ENCODE peak calls at places on chromosomes 12 and 14, in ten cellular contexts. One of them, this sample, is unnamed.

GRCh38 chr14:74620497-74620921 is 8.5 kb upstream of the LTBP2 start:
- DNase-seq in astrocyte: peak
- DNase-seq in neural progenitor cell: no peak
- DNase-seq in AG10803: peak
- DNase-seq in CD8-positive, alpha-beta T cell: peak
- DNase-seq in GM10248: no peak
- DNase-seq in choroid plexus epithelial cell: peak
- DNase-seq in fibroblast of pulmonary artery: peak
- DNase-seq in gastrocnemius medialis: no peak
- DNase-seq in body of pancreas: no peak
- DNase-seq in this sample: peak

GRCh38 chr14:23588884-23589598 is 10.5 kb upstream of the JPH4 start:
- DNase-seq in astrocyte: peak
- DNase-seq in neural progenitor cell: peak
- DNase-seq in AG10803: peak
- DNase-seq in CD8-positive, alpha-beta T cell: peak
- DNase-seq in GM10248: peak
- DNase-seq in choroid plexus epithelial cell: peak
- DNase-seq in fibroblast of pulmonary artery: peak
- DNase-seq in gastrocnemius medialis: peak
- DNase-seq in body of pancreas: peak
- DNase-seq in this sample: peak

GRCh38 chr12:56385873-56386272 is 23.2 kb upstream of the APOF start:
- DNase-seq in astrocyte: no peak
- DNase-seq in neural progenitor cell: no peak
- DNase-seq in AG10803: no peak
- DNase-seq in CD8-positive, alpha-beta T cell: no peak
- DNase-seq in GM10248: no peak
- DNase-seq in choroid plexus epithelial cell: peak
- DNase-seq in fibroblast of pulmonary artery: peak
- DNase-seq in gastrocnemius medialis: no peak
- DNase-seq in body of pancreas: peak
- DNase-seq in this sample: no peak

GRCh38 chr14:37870947-37871346 is 275.5 kb downstream of the TTC6 start:
- DNase-seq in astrocyte: no peak
- DNase-seq in neural progenitor cell: peak
- DNase-seq in AG10803: no peak
- DNase-seq in CD8-positive, alpha-beta T cell: no peak
- DNase-seq in GM10248: no peak
- DNase-seq in choroid plexus epithelial cell: no peak
- DNase-seq in fibroblast of pulmonary artery: no peak
- DNase-seq in gastrocnemius medialis: no peak
- DNase-seq in body of pancreas: no peak
- DNase-seq in this sample: no peak

GRCh38 chr12:29350080-29350479 is 30.9 kb downstream of the ERGIC2 start:
- DNase-seq in astrocyte: peak
- DNase-seq in neural progenitor cell: no peak
- DNase-seq in AG10803: peak
- DNase-seq in CD8-positive, alpha-beta T cell: no peak
- DNase-seq in GM10248: no peak
- DNase-seq in choroid plexus epithelial cell: peak
- DNase-seq in fibroblast of pulmonary artery: peak
- DNase-seq in gastrocnemius medialis: no peak
- DNase-seq in body of pancreas: no peak
- DNase-seq in this sample: peak

GRCh38 chr12:6700646-6701051 is at the start of gene PIANP:
- DNase-seq in astrocyte: no peak
- DNase-seq in neural progenitor cell: peak
- DNase-seq in AG10803: peak
- DNase-seq in CD8-positive, alpha-beta T cell: peak
- DNase-seq in GM10248: no peak
- DNase-seq in choroid plexus epithelial cell: peak
- DNase-seq in fibroblast of pulmonary artery: no peak
- DNase-seq in gastrocnemius medialis: no peak
- DNase-seq in body of pancreas: no peak
- DNase-seq in this sample: no peak

GRCh38 chr12:70247653-70248199 is 4.5 kb downstream of the CNOT2 start:
- DNase-seq in astrocyte: no peak
- DNase-seq in neural progenitor cell: no peak
- DNase-seq in AG10803: no peak
- DNase-seq in CD8-positive, alpha-beta T cell: no peak
- DNase-seq in GM10248: no peak
- DNase-seq in choroid plexus epithelial cell: no peak
- DNase-seq in fibroblast of pulmonary artery: no peak
- DNase-seq in gastrocnemius medialis: no peak
- DNase-seq in body of pancreas: no peak
- DNase-seq in this sample: no peak

GRCh38 chr14:37150414-37150813 is 22.0 kb downstream of the SLC25A21 start:
- DNase-seq in astrocyte: peak
- DNase-seq in neural progenitor cell: peak
- DNase-seq in AG10803: peak
- DNase-seq in CD8-positive, alpha-beta T cell: no peak
- DNase-seq in GM10248: no peak
- DNase-seq in choroid plexus epithelial cell: peak
- DNase-seq in fibroblast of pulmonary artery: peak
- DNase-seq in gastrocnemius medialis: no peak
- DNase-seq in body of pancreas: no peak
- DNase-seq in this sample: peak

GRCh38 chr14:75123991-75124390 is 2.9 kb downstream of the NEK9 start:
- DNase-seq in astrocyte: peak
- DNase-seq in neural progenitor cell: no peak
- DNase-seq in AG10803: peak
- DNase-seq in CD8-positive, alpha-beta T cell: peak
- DNase-seq in GM10248: no peak
- DNase-seq in choroid plexus epithelial cell: peak
- DNase-seq in fibroblast of pulmonary artery: peak
- DNase-seq in gastrocnemius medialis: peak
- DNase-seq in body of pancreas: no peak
- DNase-seq in this sample: peak

GRCh38 chr12:109167781-109168180 is 51.4 kb downstream of the ACACB start:
- DNase-seq in astrocyte: no peak
- DNase-seq in neural progenitor cell: no peak
- DNase-seq in AG10803: no peak
- DNase-seq in CD8-positive, alpha-beta T cell: no peak
- DNase-seq in GM10248: no peak
- DNase-seq in choroid plexus epithelial cell: no peak
- DNase-seq in fibroblast of pulmonary artery: no peak
- DNase-seq in gastrocnemius medialis: no peak
- DNase-seq in body of pancreas: peak
- DNase-seq in this sample: no peak

GRCh38 chr14:106802413-106803364 is 1276.3 kb downstream of the TMEM121 start:
- DNase-seq in astrocyte: no peak
- DNase-seq in neural progenitor cell: no peak
- DNase-seq in AG10803: no peak
- DNase-seq in CD8-positive, alpha-beta T cell: no peak
- DNase-seq in GM10248: peak
- DNase-seq in choroid plexus epithelial cell: no peak
- DNase-seq in fibroblast of pulmonary artery: no peak
- DNase-seq in gastrocnemius medialis: no peak
- DNase-seq in body of pancreas: peak
- DNase-seq in this sample: no peak

GRCh38 chr12:92987362-92987761 is 58.3 kb upstream of the EEA1 start:
- DNase-seq in astrocyte: peak
- DNase-seq in neural progenitor cell: peak
- DNase-seq in AG10803: peak
- DNase-seq in CD8-positive, alpha-beta T cell: no peak
- DNase-seq in GM10248: no peak
- DNase-seq in choroid plexus epithelial cell: peak
- DNase-seq in fibroblast of pulmonary artery: peak
- DNase-seq in gastrocnemius medialis: peak
- DNase-seq in body of pancreas: no peak
- DNase-seq in this sample: peak

GRCh38 chr14:31207287-31207745 is 277 bp downstream of the HECTD1 start:
- DNase-seq in astrocyte: peak
- DNase-seq in neural progenitor cell: no peak
- DNase-seq in AG10803: no peak
- DNase-seq in CD8-positive, alpha-beta T cell: no peak
- DNase-seq in GM10248: no peak
- DNase-seq in choroid plexus epithelial cell: no peak
- DNase-seq in fibroblast of pulmonary artery: no peak
- DNase-seq in gastrocnemius medialis: no peak
- DNase-seq in body of pancreas: no peak
- DNase-seq in this sample: peak

DNA sequence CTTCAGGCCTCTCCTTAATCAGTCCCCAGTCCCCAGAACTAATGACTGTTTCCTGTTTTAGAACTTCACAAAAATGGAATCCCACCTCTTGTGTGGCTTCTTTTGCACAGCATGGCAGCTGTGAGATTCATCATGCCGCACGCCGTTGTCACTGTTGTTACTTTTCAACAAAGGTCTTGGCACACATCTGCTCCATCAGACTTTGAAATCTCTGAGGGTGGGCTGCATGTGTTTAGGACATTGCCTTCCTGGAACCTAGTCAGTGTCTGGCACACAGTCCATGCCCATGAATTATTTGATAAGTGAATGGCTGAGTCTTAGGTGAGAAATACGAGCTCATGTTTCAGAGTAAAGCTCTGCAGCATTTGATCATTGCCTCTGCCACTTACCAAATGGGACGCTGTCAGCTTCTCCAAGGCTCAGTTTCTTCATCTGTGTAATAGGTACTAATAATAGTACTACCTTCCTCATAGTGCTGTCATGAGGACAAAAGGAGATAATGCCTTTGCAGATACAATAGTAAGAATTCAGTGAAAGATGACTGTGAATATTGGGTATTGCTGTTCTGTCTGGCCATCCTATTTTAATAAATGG is 90.4 kb downstream of the SRRM4 start:
- DNase-seq in astrocyte: no peak
- DNase-seq in neural progenitor cell: no peak
- DNase-seq in AG10803: no peak
- DNase-seq in CD8-positive, alpha-beta T cell: no peak
- DNase-seq in GM10248: no peak
- DNase-seq in choroid plexus epithelial cell: no peak
- DNase-seq in fibroblast of pulmonary artery: no peak
- DNase-seq in gastrocnemius medialis: no peak
- DNase-seq in body of pancreas: no peak
- DNase-seq in this sample: no peak
- TF ChIP-seq CTCF in astrocyte: no peak
- TF ChIP-seq CTCF in neural progenitor cell: no peak
- TF ChIP-seq CTCF in AG10803: no peak
- TF ChIP-seq CTCF in CD8-positive, alpha-beta T cell: no peak
- TF ChIP-seq CTCF in GM10248: no peak
- TF ChIP-seq CTCF in choroid plexus epithelial cell: no peak
- TF ChIP-seq CTCF in fibroblast of pulmonary artery: no peak
- TF ChIP-seq CTCF in gastrocnemius medialis: no peak
- TF ChIP-seq CTCF in body of pancreas: no peak
- TF ChIP-seq CTCF in this sample: no peak

DNA sequence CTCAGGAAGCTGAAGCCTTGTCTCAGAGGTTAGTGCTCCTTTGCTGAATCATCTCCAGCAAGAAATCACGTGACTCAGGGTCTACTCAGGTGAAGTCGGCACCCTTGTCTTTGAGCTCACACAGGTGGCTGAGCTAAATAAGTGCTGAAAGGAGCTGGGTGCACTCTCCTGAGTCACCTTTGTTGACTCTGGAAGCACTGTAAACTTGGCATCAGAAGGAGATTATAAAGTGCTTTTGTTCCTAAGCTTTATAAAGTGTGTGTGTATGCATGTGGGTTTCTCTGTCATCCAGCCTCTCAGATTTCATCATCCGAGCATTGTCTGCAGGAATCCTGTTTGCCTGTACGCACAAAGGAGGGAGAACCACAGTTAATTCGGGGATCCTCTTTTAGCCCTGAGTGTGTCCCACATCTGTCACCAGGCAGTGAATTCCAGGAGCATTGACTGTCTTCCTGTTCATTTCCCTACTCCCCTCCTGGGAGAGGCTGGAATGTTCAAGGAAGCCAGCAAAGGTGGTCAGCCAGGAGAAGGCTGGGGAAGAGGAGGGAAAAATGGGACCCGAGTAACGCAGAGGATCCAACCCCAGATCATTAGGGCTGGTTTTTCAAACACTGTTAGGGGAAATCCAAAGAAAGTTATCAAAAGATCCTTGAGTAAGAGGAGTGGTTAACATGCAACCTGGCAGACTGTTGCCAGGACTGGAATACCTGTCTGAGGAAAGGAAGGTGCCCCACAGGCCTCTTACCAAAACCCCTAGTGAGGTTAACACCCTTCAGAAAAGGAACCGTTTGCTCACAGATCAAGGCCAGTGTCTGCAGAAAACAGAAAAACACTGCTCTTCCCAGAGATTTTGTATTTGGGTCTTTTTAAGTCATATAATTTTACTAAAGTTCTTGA is 157.5 kb upstream of the HIF1A start:
- DNase-seq in astrocyte: peak
- DNase-seq in neural progenitor cell: peak
- DNase-seq in AG10803: peak
- DNase-seq in CD8-positive, alpha-beta T cell: peak
- DNase-seq in GM10248: no peak
- DNase-seq in choroid plexus epithelial cell: peak
- DNase-seq in fibroblast of pulmonary artery: peak
- DNase-seq in gastrocnemius medialis: no peak
- DNase-seq in body of pancreas: peak
- DNase-seq in this sample: peak
- TF ChIP-seq CTCF in astrocyte: no peak
- TF ChIP-seq CTCF in neural progenitor cell: no peak
- TF ChIP-seq CTCF in AG10803: no peak
- TF ChIP-seq CTCF in CD8-positive, alpha-beta T cell: no peak
- TF ChIP-seq CTCF in GM10248: no peak
- TF ChIP-seq CTCF in choroid plexus epithelial cell: no peak
- TF ChIP-seq CTCF in fibroblast of pulmonary artery: no peak
- TF ChIP-seq CTCF in gastrocnemius medialis: no peak
- TF ChIP-seq CTCF in body of pancreas: peak
- TF ChIP-seq CTCF in this sample: no peak

DNA sequence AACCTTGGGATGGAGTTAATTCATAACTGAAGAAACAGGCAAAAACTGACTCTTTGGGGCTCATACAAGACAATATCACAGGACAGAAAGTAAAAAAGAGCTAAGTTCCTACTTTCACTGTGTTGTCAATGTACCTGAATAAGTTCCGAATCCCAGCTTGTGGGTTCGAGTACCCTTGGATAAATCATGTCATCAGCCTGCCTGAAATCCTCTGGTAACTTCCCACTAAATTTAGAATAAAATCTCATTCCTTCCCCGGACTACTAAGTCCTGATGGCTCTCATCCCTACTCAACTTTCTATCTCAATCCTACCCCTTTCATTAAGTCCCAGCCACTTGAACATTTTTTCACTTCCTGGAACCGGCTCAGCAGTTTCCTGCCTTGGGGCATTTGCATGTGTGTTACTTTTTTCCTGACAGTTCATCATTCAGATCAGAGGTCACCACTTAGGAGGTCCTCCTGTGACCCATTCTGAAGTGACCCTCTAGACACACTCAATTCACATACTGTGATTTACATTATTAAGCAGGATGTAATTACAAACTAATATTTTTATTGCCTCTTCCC is 12.7 kb downstream of the ERP29 start:
- DNase-seq in astrocyte: no peak
- DNase-seq in neural progenitor cell: no peak
- DNase-seq in AG10803: no peak
- DNase-seq in CD8-positive, alpha-beta T cell: no peak
- DNase-seq in GM10248: no peak
- DNase-seq in choroid plexus epithelial cell: peak
- DNase-seq in fibroblast of pulmonary artery: peak
- DNase-seq in gastrocnemius medialis: no peak
- DNase-seq in body of pancreas: no peak
- DNase-seq in this sample: no peak
- TF ChIP-seq CTCF in astrocyte: no peak
- TF ChIP-seq CTCF in neural progenitor cell: no peak
- TF ChIP-seq CTCF in AG10803: no peak
- TF ChIP-seq CTCF in CD8-positive, alpha-beta T cell: no peak
- TF ChIP-seq CTCF in GM10248: no peak
- TF ChIP-seq CTCF in choroid plexus epithelial cell: no peak
- TF ChIP-seq CTCF in fibroblast of pulmonary artery: no peak
- TF ChIP-seq CTCF in gastrocnemius medialis: no peak
- TF ChIP-seq CTCF in body of pancreas: no peak
- TF ChIP-seq CTCF in this sample: no peak

GRCh38 chr14:100654814-100655795 is 67.9 kb upstream of the BEGAIN start:
- DNase-seq in astrocyte: peak
- DNase-seq in neural progenitor cell: peak
- DNase-seq in AG10803: no peak
- DNase-seq in CD8-positive, alpha-beta T cell: peak
- DNase-seq in GM10248: peak
- DNase-seq in choroid plexus epithelial cell: no peak
- DNase-seq in fibroblast of pulmonary artery: no peak
- DNase-seq in gastrocnemius medialis: no peak
- DNase-seq in body of pancreas: peak
- DNase-seq in this sample: no peak
- TF ChIP-seq CTCF in astrocyte: peak
- TF ChIP-seq CTCF in neural progenitor cell: peak
- TF ChIP-seq CTCF in AG10803: peak
- TF ChIP-seq CTCF in CD8-positive, alpha-beta T cell: peak
- TF ChIP-seq CTCF in GM10248: peak
- TF ChIP-seq CTCF in choroid plexus epithelial cell: peak
- TF ChIP-seq CTCF in fibroblast of pulmonary artery: peak
- TF ChIP-seq CTCF in gastrocnemius medialis: no peak
- TF ChIP-seq CTCF in body of pancreas: peak
- TF ChIP-seq CTCF in this sample: peak

This sample was measured in HFFc6.